ENCODE peak calls at places on chromosomes 11 and 22, in six cellular contexts. One of them, this sample, is unnamed.

GRCh38 chr11:66341502-66342126 is 3.3 kb downstream of the BRMS1 start:
- DNase-seq in GM23338: no peak
- DNase-seq in astrocyte: no peak
- DNase-seq in PC-3: no peak
- DNase-seq in fibroblast of lung: no peak
- DNase-seq in H1: no peak
- DNase-seq in this sample: no peak

GRCh38 chr22:39570226-39570625 is 327 bp upstream of the CACNA1I start:
- DNase-seq in GM23338: no peak
- DNase-seq in astrocyte: no peak
- DNase-seq in PC-3: no peak
- DNase-seq in fibroblast of lung: no peak
- DNase-seq in H1: no peak
- DNase-seq in this sample: peak

GRCh38 chr11:116278076-116278475 is 494.7 kb downstream of the BUD13 start:
- DNase-seq in GM23338: no peak
- DNase-seq in astrocyte: no peak
- DNase-seq in PC-3: no peak
- DNase-seq in fibroblast of lung: no peak
- DNase-seq in H1: no peak
- DNase-seq in this sample: no peak

GRCh38 chr11:34411786-34412185 is 26.9 kb upstream of the CAT start:
- DNase-seq in GM23338: no peak
- DNase-seq in astrocyte: no peak
- DNase-seq in PC-3: peak
- DNase-seq in fibroblast of lung: no peak
- DNase-seq in H1: no peak
- DNase-seq in this sample: no peak

GRCh38 chr11:413120-414081 is 1.4 kb downstream of the SIGIRR start:
- DNase-seq in GM23338: no peak
- DNase-seq in astrocyte: no peak
- DNase-seq in PC-3: no peak
- DNase-seq in fibroblast of lung: no peak
- DNase-seq in H1: no peak
- DNase-seq in this sample: no peak

GRCh38 chr22:43829448-43829821 is 17.3 kb upstream of the EFCAB6 start:
- DNase-seq in GM23338: no peak
- DNase-seq in astrocyte: peak
- DNase-seq in PC-3: no peak
- DNase-seq in fibroblast of lung: peak
- DNase-seq in H1: no peak
- DNase-seq in this sample: no peak

GRCh38 chr11:43576834-43577521 is 103.6 kb upstream of the HSD17B12 start:
- DNase-seq in GM23338: peak
- DNase-seq in astrocyte: peak
- DNase-seq in PC-3: peak
- DNase-seq in fibroblast of lung: peak
- DNase-seq in H1: no peak
- DNase-seq in this sample: no peak

GRCh38 chr22:20606784-20607128 is 99.3 kb downstream of the MED15 start:
- DNase-seq in GM23338: no peak
- DNase-seq in astrocyte: no peak
- DNase-seq in PC-3: no peak
- DNase-seq in fibroblast of lung: no peak
- DNase-seq in H1: no peak
- DNase-seq in this sample: no peak

GRCh38 chr11:67389477-67389876 is 2.3 kb upstream of the RAD9A start:
- DNase-seq in GM23338: peak
- DNase-seq in astrocyte: no peak
- DNase-seq in PC-3: peak
- DNase-seq in fibroblast of lung: no peak
- DNase-seq in H1: no peak
- DNase-seq in this sample: no peak

GRCh38 chr11:128848815-128849455 is 18.2 kb downstream of the KCNJ1 start:
- DNase-seq in GM23338: peak
- DNase-seq in astrocyte: no peak
- DNase-seq in PC-3: peak
- DNase-seq in fibroblast of lung: no peak
- DNase-seq in H1: no peak
- DNase-seq in this sample: no peak

GRCh38 chr11:47488111-47488510 is 39.2 kb upstream of the RAPSN start:
- DNase-seq in GM23338: no peak
- DNase-seq in astrocyte: no peak
- DNase-seq in PC-3: no peak
- DNase-seq in fibroblast of lung: no peak
- DNase-seq in H1: no peak
- DNase-seq in this sample: no peak

GRCh38 chr11:128196235-128196634 is 391.1 kb downstream of the ETS1 start:
- DNase-seq in GM23338: no peak
- DNase-seq in astrocyte: no peak
- DNase-seq in PC-3: no peak
- DNase-seq in fibroblast of lung: no peak
- DNase-seq in H1: no peak
- DNase-seq in this sample: no peak

GRCh38 chr11:61766353-61766841 is 14.0 kb downstream of the MYRF start:
- DNase-seq in GM23338: no peak
- DNase-seq in astrocyte: peak
- DNase-seq in PC-3: no peak
- DNase-seq in fibroblast of lung: peak
- DNase-seq in H1: no peak
- DNase-seq in this sample: no peak

GRCh38 chr11:8201524-8202365 is 32.9 kb upstream of the RIC3 start:
- DNase-seq in GM23338: no peak
- DNase-seq in astrocyte: no peak
- DNase-seq in PC-3: no peak
- DNase-seq in fibroblast of lung: no peak
- DNase-seq in H1: no peak
- DNase-seq in this sample: no peak

GRCh38 chr11:44519989-44520737 is 45.3 kb upstream of the CD82 start:
- DNase-seq in GM23338: peak
- DNase-seq in astrocyte: no peak
- DNase-seq in PC-3: no peak
- DNase-seq in fibroblast of lung: no peak
- DNase-seq in H1: no peak
- DNase-seq in this sample: no peak

GRCh38 chr22:43152355-43153071 is 1.2 kb downstream of the TSPO start:
- DNase-seq in GM23338: no peak
- DNase-seq in astrocyte: peak
- DNase-seq in PC-3: peak
- DNase-seq in fibroblast of lung: peak
- DNase-seq in H1: no peak
- DNase-seq in this sample: no peak

GRCh38 chr11:45848654-45849081 is 1.4 kb downstream of the CRY2 start:
- DNase-seq in GM23338: no peak
- DNase-seq in astrocyte: no peak
- DNase-seq in PC-3: peak
- DNase-seq in fibroblast of lung: no peak
- DNase-seq in H1: no peak
- DNase-seq in this sample: no peak

GRCh38 chr11:125123947-125124633 is 12.7 kb upstream of the TMEM218 start:
- DNase-seq in GM23338: peak
- DNase-seq in astrocyte: peak
- DNase-seq in PC-3: peak
- DNase-seq in fibroblast of lung: peak
- DNase-seq in H1: no peak
- DNase-seq in this sample: peak

GRCh38 chr11:47430524-47430923 is 4.3 kb upstream of the PSMC3 start:
- DNase-seq in GM23338: no peak
- DNase-seq in astrocyte: no peak
- DNase-seq in PC-3: no peak
- DNase-seq in fibroblast of lung: no peak
- DNase-seq in H1: no peak
- DNase-seq in this sample: no peak

GRCh38 chr11:126361400-126361799 is 5.9 kb downstream of the ST3GAL4 start:
- DNase-seq in GM23338: no peak
- DNase-seq in astrocyte: no peak
- DNase-seq in PC-3: no peak
- DNase-seq in fibroblast of lung: no peak
- DNase-seq in H1: no peak
- DNase-seq in this sample: no peak

GRCh38 chr22:17347724-17348123 is 21.5 kb upstream of the CECR2 start:
- DNase-seq in GM23338: no peak
- DNase-seq in astrocyte: no peak
- DNase-seq in PC-3: no peak
- DNase-seq in fibroblast of lung: no peak
- DNase-seq in H1: no peak
- DNase-seq in this sample: no peak
- TF ChIP-seq EZH2 in GM23338: no peak
- TF ChIP-seq EZH2 in astrocyte: no peak
- TF ChIP-seq EZH2 in PC-3: no peak
- TF ChIP-seq EZH2 in fibroblast of lung: no peak
- TF ChIP-seq EZH2 in H1: no peak
- TF ChIP-seq EZH2 in this sample: no peak

GRCh38 chr11:31822604-31823371 is 11.7 kb upstream of the PAX6 start:
- DNase-seq in GM23338: peak
- DNase-seq in astrocyte: no peak
- DNase-seq in PC-3: no peak
- DNase-seq in fibroblast of lung: no peak
- DNase-seq in H1: no peak
- DNase-seq in this sample: no peak

GRCh38 chr11:31820438-31820818 is 9.3 kb upstream of the PAX6 start:
- DNase-seq in GM23338: peak
- DNase-seq in astrocyte: no peak
- DNase-seq in PC-3: no peak
- DNase-seq in fibroblast of lung: no peak
- DNase-seq in H1: no peak
- DNase-seq in this sample: no peak

GRCh38 chr11:31819533-31820437 is 8.7 kb upstream of the PAX6 start:
- DNase-seq in GM23338: peak
- DNase-seq in astrocyte: no peak
- DNase-seq in PC-3: no peak
- DNase-seq in fibroblast of lung: no peak
- DNase-seq in H1: no peak
- DNase-seq in this sample: no peak

GRCh38 chr11:31821779-31822574 is 10.9 kb upstream of the PAX6 start:
- DNase-seq in GM23338: peak
- DNase-seq in astrocyte: no peak
- DNase-seq in PC-3: no peak
- DNase-seq in fibroblast of lung: no peak
- DNase-seq in H1: no peak
- DNase-seq in this sample: no peak

DNA sequence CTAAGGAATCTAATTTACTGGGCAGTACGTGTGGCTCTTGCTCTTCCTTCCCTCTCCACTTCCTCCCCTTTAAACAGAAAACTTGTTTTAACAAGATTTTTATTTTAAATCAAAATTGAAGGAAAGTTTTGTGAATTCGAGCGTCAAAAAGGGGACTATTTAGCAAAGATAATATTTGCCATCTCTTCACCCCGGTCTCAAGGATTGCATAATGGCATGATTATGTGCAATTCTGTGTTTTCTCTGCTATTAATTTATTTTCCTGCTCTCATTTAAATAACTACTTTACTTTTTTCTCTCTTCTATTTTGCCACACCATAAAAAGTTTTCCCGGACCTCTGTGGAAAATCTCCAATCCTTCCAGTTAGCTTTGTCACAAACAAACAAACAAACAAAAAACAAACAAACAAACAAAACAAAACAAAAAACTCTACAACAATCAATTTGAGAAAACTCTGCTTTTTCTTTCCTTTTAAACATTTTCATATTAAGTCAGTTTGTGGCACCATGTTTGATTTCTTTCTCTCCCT is 10.2 kb upstream of the PAX6 start:
- DNase-seq in GM23338: no peak
- DNase-seq in astrocyte: no peak
- DNase-seq in PC-3: no peak
- DNase-seq in fibroblast of lung: no peak
- DNase-seq in H1: no peak
- DNase-seq in this sample: no peak
- TF ChIP-seq EZH2 in GM23338: no peak
- TF ChIP-seq EZH2 in astrocyte: no peak
- TF ChIP-seq EZH2 in PC-3: no peak
- TF ChIP-seq EZH2 in fibroblast of lung: no peak
- TF ChIP-seq EZH2 in H1: no peak
- TF ChIP-seq EZH2 in this sample: no peak

DNA sequence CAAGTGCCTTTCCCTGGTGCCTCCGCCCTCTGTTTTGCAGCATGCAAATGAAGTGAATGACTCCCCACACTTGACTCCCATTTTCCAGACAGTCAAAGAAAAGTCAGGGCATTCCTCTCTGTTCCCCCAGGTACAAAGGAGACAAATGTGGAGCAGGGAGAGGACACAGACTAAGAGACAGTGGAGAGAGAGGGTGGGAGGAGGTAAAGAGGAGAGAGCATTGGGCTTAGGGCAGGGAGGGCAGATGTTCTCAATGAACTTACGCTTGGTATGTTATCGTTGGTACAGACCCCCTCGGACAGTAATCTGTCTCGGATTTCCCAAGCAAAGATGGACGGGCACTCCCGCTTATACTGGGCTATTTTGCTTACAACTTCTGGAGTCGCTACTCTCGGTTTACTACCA is 9.8 kb downstream of the PAX6 start:
- DNase-seq in GM23338: peak
- DNase-seq in astrocyte: no peak
- DNase-seq in PC-3: no peak
- DNase-seq in fibroblast of lung: no peak
- DNase-seq in H1: no peak
- DNase-seq in this sample: no peak
- TF ChIP-seq EZH2 in GM23338: peak
- TF ChIP-seq EZH2 in astrocyte: no peak
- TF ChIP-seq EZH2 in PC-3: no peak
- TF ChIP-seq EZH2 in fibroblast of lung: peak
- TF ChIP-seq EZH2 in H1: peak
- TF ChIP-seq EZH2 in this sample: no peak

GRCh38 chr22:30541979-30542810 is 4.3 kb downstream of the SEC14L6 start:
- DNase-seq in GM23338: peak
- DNase-seq in astrocyte: no peak
- DNase-seq in PC-3: no peak
- DNase-seq in fibroblast of lung: peak
- DNase-seq in H1: no peak
- DNase-seq in this sample: no peak
- TF ChIP-seq EZH2 in GM23338: no peak
- TF ChIP-seq EZH2 in astrocyte: peak
- TF ChIP-seq EZH2 in PC-3: no peak
- TF ChIP-seq EZH2 in fibroblast of lung: no peak
- TF ChIP-seq EZH2 in H1: no peak
- TF ChIP-seq EZH2 in this sample: peak

GRCh38 chr11:117511981-117512448 is 184.4 kb downstream of the CEP164 start:
- DNase-seq in GM23338: no peak
- DNase-seq in astrocyte: no peak
- DNase-seq in PC-3: no peak
- DNase-seq in fibroblast of lung: no peak
- DNase-seq in H1: no peak
- DNase-seq in this sample: no peak
- TF ChIP-seq EZH2 in GM23338: no peak
- TF ChIP-seq EZH2 in astrocyte: no peak
- TF ChIP-seq EZH2 in PC-3: no peak
- TF ChIP-seq EZH2 in fibroblast of lung: no peak
- TF ChIP-seq EZH2 in H1: no peak
- TF ChIP-seq EZH2 in this sample: no peak

This sample was measured in SK-N-MC.